ENCODE peak calls at places on chromosomes 13 and 19, in nine cellular contexts. T is HTR-8/SVneo, N is left colon, V is MCF 10A, R is A549, I is GOT3, A is naive B cell, B is GM06990, C is neuronal stem cell. U is an unnamed sample.

GRCh38 chr19:5355076-5355475 is 14.5 kb upstream of the PTPRS start:
- DNase-seq in T (no peak), N (no peak), V (no peak), R (no peak), I (no peak), A (no peak), B (no peak), C (no peak), U (no peak)

GRCh38 chr13:73835138-73835721 is 299.0 kb downstream of the KLF12 start:
- DNase-seq in T (peak), N (no peak), V (peak), R (peak), I (no peak), A (peak), B (peak), C (peak), U (peak)

GRCh38 chr19:743168-743687 is 7.7 kb upstream of the MISP start:
- DNase-seq in T (no peak), N (peak), V (no peak), R (no peak), I (no peak), A (no peak), B (peak), C (no peak), U (no peak)

GRCh38 chr19:2111425-2111824 is 14.7 kb downstream of the IZUMO4 start:
- DNase-seq in T (no peak), N (no peak), V (no peak), R (no peak), I (no peak), A (no peak), B (no peak), C (no peak), U (no peak)

GRCh38 chr19:38617283-38617763 is 430 bp downstream of the MAP4K1 start:
- DNase-seq in T (no peak), N (no peak), V (no peak), R (no peak), I (no peak), A (peak), B (no peak), C (no peak), U (no peak)

GRCh38 chr19:50556236-50557008 is 11.8 kb downstream of the LRRC4B start:
- DNase-seq in T (peak), N (peak), V (peak), R (peak), I (no peak), A (peak), B (peak), C (peak), U (peak)

GRCh38 chr13:48478401-48478800 is 54.5 kb downstream of the RCBTB2 start:
- DNase-seq in T (no peak), N (no peak), V (no peak), R (no peak), I (no peak), A (no peak), B (no peak), C (no peak), U (no peak)

GRCh38 chr19:17337675-17338439 is 504 bp downstream of the GTPBP3 start:
- DNase-seq in T (no peak), N (no peak), V (peak), R (no peak), I (no peak), A (no peak), B (peak), C (no peak), U (no peak)

GRCh38 chr13:37026778-37027177 is 26.2 kb downstream of the EXOSC8 start:
- DNase-seq in T (no peak), N (no peak), V (no peak), R (no peak), I (no peak), A (no peak), B (no peak), C (no peak), U (no peak)

GRCh38 chr19:15025237-15025636 is 24.0 kb upstream of the CASP14 start:
- DNase-seq in T (peak), N (no peak), V (peak), R (peak), I (no peak), A (peak), B (no peak), C (no peak), U (no peak)

GRCh38 chr13:48397744-48398143 is 15.2 kb downstream of the LPAR6 start:
- DNase-seq in T (no peak), N (no peak), V (no peak), R (no peak), I (no peak), A (no peak), B (no peak), C (no peak), U (no peak)

GRCh38 chr19:7500811-7501450 is 12.1 kb upstream of the PEX11G start:
- DNase-seq in T (peak), N (peak), V (no peak), R (peak), I (no peak), A (no peak), B (no peak), C (peak), U (no peak)

GRCh38 chr19:32022946-32023832 is 322.2 kb upstream of the ZNF507 start:
- DNase-seq in T (no peak), N (no peak), V (no peak), R (no peak), I (no peak), A (no peak), B (no peak), C (no peak), U (no peak)

GRCh38 chr13:51817717-51818116 is 13.8 kb upstream of the DHRS12 start:
- DNase-seq in T (no peak), N (no peak), V (no peak), R (no peak), I (no peak), A (no peak), B (no peak), C (no peak), U (no peak)

GRCh38 chr19:17562097-17562496 is 6.6 kb downstream of the COLGALT1 start:
- DNase-seq in T (no peak), N (no peak), V (no peak), R (no peak), I (no peak), A (no peak), B (no peak), C (no peak), U (no peak)

GRCh38 chr19:45406957-45407375 is 522 bp downstream of the POLR1G start:
- DNase-seq in T (no peak), N (no peak), V (no peak), R (no peak), I (no peak), A (no peak), B (no peak), C (no peak), U (no peak)